ENCODE peak calls at places on chromosome X, in five cellular contexts. P, X, U, D and B are unnamed samples.

GRCh38 chrX:107398115-107398514 is 51.3 kb upstream of the FRMPD3 start:
- DNase-seq in U (no peak), P (no peak), X (no peak), D (no peak), B (no peak)

GRCh38 chrX:65582450-65583082 is 48.0 kb upstream of the LAS1L start:
- DNase-seq in P (no peak), U (no peak), X (peak; percentile 40), D (no peak), B (no peak)

GRCh38 chrX:55486736-55487135 is 2.9 kb downstream of the USP51 start:
- DNase-seq in D (no peak), X (no peak), P (no peak), U (no peak), B (no peak)

GRCh38 chrX:153857348-153857903 is 27.1 kb upstream of the PDZD4 start:
- DNase-seq in U (no peak), X (no peak), P (no peak), D (no peak), B (no peak)

GRCh38 chrX:31272472-31272775 is 200.6 kb upstream of the FTHL17 start:
- DNase-seq in D (no peak), U (no peak), P (no peak), X (peak; percentile 35), B (no peak)

GRCh38 chrX:9184231-9184630 is 150.3 kb upstream of the FAM9B start:
- DNase-seq in P (no peak), X (no peak), D (no peak), U (no peak), B (no peak)

GRCh38 chrX:71195959-71196727 is 26.9 kb upstream of the GJB1 start:
- DNase-seq in D (no peak), X (peak; percentile 65), P (no peak), U (no peak), B (peak; percentile 38)

GRCh38 chrX:113300580-113300979 is 459.9 kb upstream of the AMOT start:
- DNase-seq in P (no peak), X (no peak), D (no peak), U (no peak), B (no peak)

GRCh38 chrX:41956027-41956426 is 32.7 kb upstream of the CASK start:
- DNase-seq in X (peak; percentile 80), U (no peak), D (no peak), P (no peak), B (no peak)

GRCh38 chrX:102697506-102697905 is 14.7 kb upstream of the GPRASP2 start:
- DNase-seq in U (no peak), D (no peak), X (no peak), P (peak; percentile 52), B (no peak)

GRCh38 chrX:103586314-103586646 is 965 bp downstream of the TCEAL4 start:
- DNase-seq in D (no peak), U (peak; percentile 0), P (no peak), X (no peak), B (no peak)

GRCh38 chrX:54357414-54358377 is at the start of gene WNK3:
- DNase-seq in X (peak; percentile 93), P (peak; percentile 57), D (peak; percentile 80), U (peak; percentile 83), B (peak; percentile 88)

GRCh38 chrX:42079968-42080367 is 156.6 kb upstream of the CASK start:
- DNase-seq in P (peak; percentile 39), D (no peak), X (no peak), U (peak; percentile 28), B (no peak)

GRCh38 chrX:69231903-69232302 is 66.7 kb upstream of the PJA1 start:
- DNase-seq in U (no peak), D (no peak), X (no peak), P (no peak), B (no peak)

GRCh38 chrX:130304587-130305368 is 34.9 kb upstream of the SLC25A14 start:
- DNase-seq in D (no peak), X (peak; percentile 32), U (no peak), P (no peak), B (peak; percentile 36)

GRCh38 chrX:106014119-106014775 is 24.3 kb downstream of the SERPINA7 start:
- DNase-seq in P (no peak), D (no peak), U (no peak), X (no peak), B (no peak)

GRCh38 chrX:129606918-129607317 is 47.8 kb downstream of the APLN start:
- DNase-seq in U (peak; percentile 47), P (peak; percentile 36), X (peak; percentile 39), D (peak; percentile 72), B (no peak)

GRCh38 chrX:57227691-57228090 is 58.8 kb upstream of the FAAH2 start:
- DNase-seq in U (no peak), X (peak; percentile 23), D (no peak), P (no peak), B (peak; percentile 57)

GRCh38 chrX:79170632-79171031 is 26.1 kb downstream of the GPR174 start:
- DNase-seq in D (no peak), X (no peak), U (no peak), P (no peak), B (no peak)

GRCh38 chrX:1597345-1598020 is 6.1 kb downstream of the AKAP17A start:
- DNase-seq in P (no peak), U (no peak), D (peak; percentile 28), X (no peak), B (no peak)
- H3K79me1 ChIP-seq in P (peaks cover 29% of the 10 kb centered on the region), U (peaks cover 49% of the 10 kb centered on the region), D (peaks cover 20% of the 10 kb centered on the region), X (peaks cover 31% of the 10 kb centered on the region), B (peaks cover 14% of the 10 kb centered on the region)

DNA sequence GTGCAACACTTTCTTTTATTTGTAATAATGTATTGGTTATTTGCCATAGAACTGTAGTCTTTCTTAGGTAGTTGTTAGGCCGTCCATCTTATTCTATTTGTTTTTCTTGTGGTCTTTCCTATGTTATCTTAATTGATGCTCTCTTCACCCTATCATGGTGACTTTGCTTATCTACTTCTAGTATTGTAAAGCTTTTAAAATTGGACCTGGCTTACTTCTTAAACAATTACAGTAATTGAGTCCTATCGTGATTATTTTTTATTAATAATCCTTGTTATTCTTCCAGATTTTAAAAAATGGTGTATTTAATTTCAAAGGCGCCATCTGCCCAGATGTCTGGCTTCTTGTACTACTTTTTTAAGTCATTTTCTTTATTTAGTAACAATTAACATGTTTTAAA is 63.7 kb downstream of the CLCN5 start:
- DNase-seq in U (no peak), X (no peak), D (no peak), P (no peak), B (no peak)
- H3K79me1 ChIP-seq in U (no peaks in the 10 kb centered on the region), X (no peaks in the 10 kb centered on the region), D (no peaks in the 10 kb centered on the region), P (no peaks in the 10 kb centered on the region), B (no peaks in the 10 kb centered on the region)

GRCh38 chrX:1596676-1597344 is 5.4 kb downstream of the AKAP17A start:
- DNase-seq in P (no peak), X (no peak), U (no peak), D (peak; percentile 24), B (no peak)
- H3K79me1 ChIP-seq in P (peaks cover 29% of the 10 kb centered on the region), X (peaks cover 31% of the 10 kb centered on the region), U (peaks cover 48% of the 10 kb centered on the region), D (peaks cover 20% of the 10 kb centered on the region), B (peaks cover 14% of the 10 kb centered on the region)

GRCh38 chrX:13638826-13639225 is 14.1 kb upstream of the TCEANC start:
- DNase-seq in D (no peak), U (no peak), P (no peak), X (no peak), B (no peak)

DNA sequence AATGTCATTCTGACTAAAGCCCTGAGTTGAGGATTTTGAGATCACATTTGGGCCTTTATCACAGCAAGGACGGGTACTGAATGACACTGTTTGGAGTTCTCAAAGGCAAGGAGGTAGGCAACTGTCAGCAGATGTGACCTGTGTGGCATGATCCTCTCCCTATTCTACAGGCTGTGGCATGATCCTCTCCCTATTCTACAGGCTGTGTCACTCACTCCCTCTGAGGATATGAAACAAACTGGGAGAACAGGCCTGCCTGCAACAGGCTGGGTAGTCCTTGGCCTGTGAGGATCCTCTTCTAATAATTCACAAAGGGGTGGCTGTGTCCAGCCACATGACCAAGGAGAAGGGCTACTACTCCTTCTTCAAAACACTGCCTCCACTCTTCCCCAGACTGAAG is 14.9 kb upstream of the TCEANC start:
- DNase-seq in U (no peak), X (no peak), P (no peak), D (no peak), B (no peak)
- H3K79me1 ChIP-seq in U (no peaks in the 10 kb centered on the region), X (no peaks in the 10 kb centered on the region), P (no peaks in the 10 kb centered on the region), D (no peaks in the 10 kb centered on the region), B (no peaks in the 10 kb centered on the region)